ENCODE peak calls at places on chromosomes 6 and 20, in seven cellular contexts. One of them, this sample, is unnamed. For H3K4me1 and H3K9me3, the result is how much of the 10 kb centered on the place peaks cover.

GRCh38 chr6:28943557-28944411 is 20.0 kb upstream of the TRIM27 start:
- DNase-seq in GM12878: peak
- DNase-seq in ascending aorta: peak
- DNase-seq in astrocyte: peak
- DNase-seq in body of pancreas: peak
- DNase-seq in neuronal stem cell: peak
- DNase-seq in tibial nerve: peak
- DNase-seq in this sample: peak

GRCh38 chr6:118606858-118607257 is 44.5 kb downstream of the CEP85L start:
- DNase-seq in GM12878: no peak
- DNase-seq in ascending aorta: no peak
- DNase-seq in astrocyte: no peak
- DNase-seq in body of pancreas: no peak
- DNase-seq in neuronal stem cell: no peak
- DNase-seq in tibial nerve: no peak
- DNase-seq in this sample: no peak

GRCh38 chr20:21702553-21703467 is 2.7 kb upstream of the PAX1 start:
- DNase-seq in GM12878: no peak
- DNase-seq in ascending aorta: no peak
- DNase-seq in astrocyte: no peak
- DNase-seq in body of pancreas: peak
- DNase-seq in neuronal stem cell: peak
- DNase-seq in tibial nerve: no peak
- DNase-seq in this sample: peak

GRCh38 chr20:40869416-40870147 is 159.0 kb upstream of the TOP1 start:
- DNase-seq in GM12878: no peak
- DNase-seq in ascending aorta: no peak
- DNase-seq in astrocyte: no peak
- DNase-seq in body of pancreas: no peak
- DNase-seq in neuronal stem cell: no peak
- DNase-seq in tibial nerve: no peak
- DNase-seq in this sample: no peak

GRCh38 chr6:29907637-29908340 is 34.5 kb upstream of the HLA-A start:
- DNase-seq in GM12878: no peak
- DNase-seq in ascending aorta: no peak
- DNase-seq in astrocyte: no peak
- DNase-seq in body of pancreas: no peak
- DNase-seq in neuronal stem cell: no peak
- DNase-seq in tibial nerve: no peak
- DNase-seq in this sample: no peak

GRCh38 chr6:39422273-39422672 is 99.8 kb upstream of the KCNK16 start:
- DNase-seq in GM12878: no peak
- DNase-seq in ascending aorta: peak
- DNase-seq in astrocyte: no peak
- DNase-seq in body of pancreas: no peak
- DNase-seq in neuronal stem cell: no peak
- DNase-seq in tibial nerve: peak
- DNase-seq in this sample: no peak

GRCh38 chr6:53741417-53741816 is 53.4 kb upstream of the LRRC1 start:
- DNase-seq in GM12878: no peak
- DNase-seq in ascending aorta: no peak
- DNase-seq in astrocyte: no peak
- DNase-seq in body of pancreas: no peak
- DNase-seq in neuronal stem cell: no peak
- DNase-seq in tibial nerve: no peak
- DNase-seq in this sample: no peak

GRCh38 chr20:34215711-34216381 is 25.4 kb upstream of the ASIP start:
- DNase-seq in GM12878: no peak
- DNase-seq in ascending aorta: peak
- DNase-seq in astrocyte: peak
- DNase-seq in body of pancreas: peak
- DNase-seq in neuronal stem cell: peak
- DNase-seq in tibial nerve: peak
- DNase-seq in this sample: peak

GRCh38 chr6:149053848-149054558 is 263.5 kb upstream of the TAB2 start:
- DNase-seq in GM12878: no peak
- DNase-seq in ascending aorta: no peak
- DNase-seq in astrocyte: no peak
- DNase-seq in body of pancreas: peak
- DNase-seq in neuronal stem cell: no peak
- DNase-seq in tibial nerve: no peak
- DNase-seq in this sample: no peak

GRCh38 chr6:13787146-13787545 is 27.2 kb downstream of the MCUR1 start:
- DNase-seq in GM12878: no peak
- DNase-seq in ascending aorta: no peak
- DNase-seq in astrocyte: peak
- DNase-seq in body of pancreas: no peak
- DNase-seq in neuronal stem cell: peak
- DNase-seq in tibial nerve: no peak
- DNase-seq in this sample: peak

GRCh38 chr6:44265003-44265842 is at the start of gene NFKBIE:
- DNase-seq in GM12878: no peak
- DNase-seq in ascending aorta: peak
- DNase-seq in astrocyte: peak
- DNase-seq in body of pancreas: peak
- DNase-seq in neuronal stem cell: peak
- DNase-seq in tibial nerve: peak
- DNase-seq in this sample: peak

GRCh38 chr6:44261581-44261980 is 3.8 kb downstream of the NFKBIE start:
- DNase-seq in GM12878: no peak
- DNase-seq in ascending aorta: no peak
- DNase-seq in astrocyte: no peak
- DNase-seq in body of pancreas: no peak
- DNase-seq in neuronal stem cell: no peak
- DNase-seq in tibial nerve: no peak
- DNase-seq in this sample: no peak

GRCh38 chr6:44262467-44263356 is 2.6 kb downstream of the NFKBIE start:
- DNase-seq in GM12878: no peak
- DNase-seq in ascending aorta: no peak
- DNase-seq in astrocyte: no peak
- DNase-seq in body of pancreas: no peak
- DNase-seq in neuronal stem cell: no peak
- DNase-seq in tibial nerve: no peak
- DNase-seq in this sample: no peak

GRCh38 chr6:44264154-44265002 is 973 bp downstream of the NFKBIE start:
- DNase-seq in GM12878: no peak
- DNase-seq in ascending aorta: peak
- DNase-seq in astrocyte: no peak
- DNase-seq in body of pancreas: no peak
- DNase-seq in neuronal stem cell: no peak
- DNase-seq in tibial nerve: no peak
- DNase-seq in this sample: no peak

GRCh38 chr6:44263357-44264100 is 1.8 kb downstream of the NFKBIE start:
- DNase-seq in GM12878: no peak
- DNase-seq in ascending aorta: no peak
- DNase-seq in astrocyte: no peak
- DNase-seq in body of pancreas: no peak
- DNase-seq in neuronal stem cell: no peak
- DNase-seq in tibial nerve: no peak
- DNase-seq in this sample: peak
- H3K4me1 ChIP-seq in GM12878: half or more
- H3K4me1 ChIP-seq in ascending aorta: under half
- H3K4me1 ChIP-seq in astrocyte: under half
- H3K4me1 ChIP-seq in body of pancreas: under half
- H3K4me1 ChIP-seq in neuronal stem cell: under half
- H3K4me1 ChIP-seq in tibial nerve: under half
- H3K4me1 ChIP-seq in this sample: under half

DNA sequence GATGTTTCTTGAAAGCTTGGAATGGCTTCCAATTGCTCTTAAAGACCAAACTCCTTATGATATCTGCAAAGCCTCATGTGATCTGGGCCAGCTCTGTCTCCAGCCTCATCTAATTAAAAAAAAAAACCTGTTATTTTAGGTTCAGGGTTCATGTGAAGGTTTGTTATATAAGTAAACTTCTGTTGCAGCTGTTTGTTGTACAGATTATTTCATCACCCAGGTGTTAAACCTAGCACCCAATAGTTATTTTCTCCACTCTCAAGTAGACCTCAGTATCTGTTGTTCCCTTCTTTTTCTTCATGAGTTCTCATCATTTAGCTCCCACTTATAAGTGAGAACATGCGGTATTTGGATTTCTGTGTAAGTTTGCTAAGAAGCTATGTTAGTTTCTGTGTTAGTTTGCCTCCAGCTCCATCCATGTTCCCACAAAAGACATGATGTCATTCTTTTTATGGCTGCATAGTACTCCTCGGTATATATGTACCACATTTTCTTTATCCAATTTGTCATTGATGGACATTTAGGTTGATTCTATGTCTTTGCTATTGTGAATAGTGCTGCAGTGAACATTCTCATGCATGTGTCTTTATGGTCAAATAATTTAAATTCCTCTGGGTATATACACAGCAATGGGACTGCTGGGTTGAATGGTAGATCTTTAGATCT is 30.2 kb upstream of the TFB1M start:
- DNase-seq in GM12878: no peak
- DNase-seq in ascending aorta: no peak
- DNase-seq in astrocyte: no peak
- DNase-seq in body of pancreas: no peak
- DNase-seq in neuronal stem cell: no peak
- DNase-seq in tibial nerve: no peak
- DNase-seq in this sample: no peak
- H3K9me3 ChIP-seq in GM12878: under half
- H3K9me3 ChIP-seq in ascending aorta: under half
- H3K9me3 ChIP-seq in astrocyte: under half
- H3K9me3 ChIP-seq in body of pancreas: under half
- H3K9me3 ChIP-seq in neuronal stem cell: under half
- H3K9me3 ChIP-seq in tibial nerve: under half
- H3K9me3 ChIP-seq in this sample: under half

GRCh38 chr6:142372348-142372747 is 70.5 kb downstream of the ADGRG6 start:
- DNase-seq in GM12878: no peak
- DNase-seq in ascending aorta: no peak
- DNase-seq in astrocyte: peak
- DNase-seq in body of pancreas: no peak
- DNase-seq in neuronal stem cell: no peak
- DNase-seq in tibial nerve: no peak
- DNase-seq in this sample: no peak
- H3K4me1 ChIP-seq in GM12878: under half
- H3K4me1 ChIP-seq in ascending aorta: under half
- H3K4me1 ChIP-seq in astrocyte: under half
- H3K4me1 ChIP-seq in body of pancreas: under half
- H3K4me1 ChIP-seq in neuronal stem cell: under half
- H3K4me1 ChIP-seq in tibial nerve: under half
- H3K4me1 ChIP-seq in this sample: under half

DNA sequence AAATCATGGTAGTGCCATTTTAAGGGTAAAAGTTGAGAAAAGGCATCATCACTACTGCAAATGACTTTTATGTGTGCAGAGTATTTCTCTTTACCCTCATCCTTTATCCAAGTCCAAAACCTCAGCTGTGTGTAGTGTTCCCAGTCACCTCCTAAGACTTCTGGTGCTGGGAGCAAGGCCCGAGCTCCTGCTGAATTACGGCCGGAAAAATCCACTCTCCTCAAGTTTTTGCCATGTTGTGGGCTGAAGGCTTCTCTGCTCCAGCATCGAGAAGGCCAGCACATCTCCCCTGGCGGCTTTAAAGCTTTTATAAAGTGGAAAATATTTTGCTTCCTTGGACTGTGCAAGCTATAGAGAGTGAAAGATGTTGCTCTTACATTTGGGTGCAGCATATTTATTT is 153.1 kb upstream of the THBS2 start:
- DNase-seq in GM12878: no peak
- DNase-seq in ascending aorta: no peak
- DNase-seq in astrocyte: no peak
- DNase-seq in body of pancreas: no peak
- DNase-seq in neuronal stem cell: no peak
- DNase-seq in tibial nerve: no peak
- DNase-seq in this sample: no peak
- H3K9me3 ChIP-seq in GM12878: under half
- H3K9me3 ChIP-seq in ascending aorta: under half
- H3K9me3 ChIP-seq in astrocyte: under half
- H3K9me3 ChIP-seq in body of pancreas: under half
- H3K9me3 ChIP-seq in neuronal stem cell: under half
- H3K9me3 ChIP-seq in tibial nerve: under half
- H3K9me3 ChIP-seq in this sample: under half